ENCODE peak calls at places on chromosomes 12 and 14, in eight cellular contexts. Q is activated effector memory CD4-positive, alpha-beta T cell treated with anti-CD3 and anti-CD28 coated beads, Interleukin-2, amount 50 U/mL, for 16 hours; W is dermis microvascular lymphatic vessel endothelial cell; Y is T-helper 1 cell; N is HFFc6; V is aorta; J is stimulated activated CD8-positive, alpha-beta memory T cell treated with anti-CD3 and anti-CD28 coated beads, Interleukin-4, amount 100 ng/mL, for 4 hours; O is left ventricle myocardium superior. G is an unnamed sample.

GRCh38 chr12:110739488-110739887 is 3.2 kb downstream of the PPP1CC start:
- DNase-seq in Q (no peak), W (no peak), Y (no peak), N (no peak), V (no peak), J (no peak), O (no peak), G (no peak)

GRCh38 chr14:103607039-103607668 is 21.9 kb upstream of the KLC1 start:
- DNase-seq in Q (peak; percentile 79), W (peak; percentile 74), Y (peak; percentile 28), N (peak; percentile 77), V (peak; percentile 88), J (no peak), O (peak; percentile 83), G (no peak)

GRCh38 chr12:120783197-120783596 is 57.6 kb downstream of the ACADS start:
- DNase-seq in Q (no peak), W (peak; percentile 94), Y (no peak), N (peak; percentile 77), V (no peak), J (no peak), O (no peak), G (no peak)

GRCh38 chr14:75906680-75907280 is 75.0 kb downstream of the TGFB3 start:
- DNase-seq in Q (peak; percentile 84), W (peak; percentile 69), Y (peak; percentile 58), N (peak; percentile 55), V (peak; percentile 71), J (peak; percentile 67), O (no peak), G (peak; percentile 18)

GRCh38 chr12:108888031-108888430 is 8.1 kb downstream of the DAO start:
- DNase-seq in Q (no peak), W (no peak), Y (no peak), N (no peak), V (no peak), J (no peak), O (peak; percentile 42), G (no peak)

GRCh38 chr14:69424139-69424923 is 25.8 kb downstream of the SLC39A9 start:
- DNase-seq in Q (no peak), W (no peak), Y (no peak), N (peak; percentile 8), V (no peak), J (no peak), O (no peak), G (no peak)

GRCh38 chr12:26523708-26524150 is 309.3 kb downstream of the ITPR2 start:
- DNase-seq in Q (no peak), W (peak; percentile 38), Y (no peak), N (peak; percentile 85), V (peak; percentile 93), J (no peak), O (peak; percentile 87), G (no peak)

GRCh38 chr12:25364529-25365339 is 114.0 kb upstream of the KRAS start:
- DNase-seq in Q (no peak), W (no peak), Y (no peak), N (no peak), V (no peak), J (no peak), O (no peak), G (no peak)

GRCh38 chr14:99564256-99564902 is 39.6 kb downstream of the CCDC85C start:
- DNase-seq in Q (no peak), W (peak; percentile 88), Y (no peak), N (peak; percentile 37), V (no peak), J (no peak), O (peak; percentile 70), G (no peak)

GRCh38 chr14:103528158-103528511 is 861 bp upstream of the TRMT61A start:
- DNase-seq in Q (no peak), W (no peak), Y (no peak), N (no peak), V (no peak), J (no peak), O (peak; percentile 51), G (no peak)

GRCh38 chr12:120067901-120068300 is 48.7 kb downstream of the RAB35 start:
- DNase-seq in Q (no peak), W (no peak), Y (no peak), N (no peak), V (no peak), J (no peak), O (no peak), G (no peak)